ENCODE peak calls at places on chromosomes 1 and 21, in eight cellular contexts. One of them, this sample, is unnamed.

GRCh38 chr1:244552336-244552735 is 91.3 kb downstream of the CATSPERE start:
- DNase-seq in fibroblast of the aortic adventitia: peak; percentile 2
- DNase-seq in astrocyte: no peak
- DNase-seq in colonic mucosa: no peak
- DNase-seq in GM23338: no peak
- DNase-seq in uterus: no peak
- DNase-seq in lower leg skin: no peak
- DNase-seq in kidney epithelial cell: no peak
- DNase-seq in this sample: peak; percentile 3

GRCh38 chr1:30785714-30786113 is 28.1 kb upstream of the LAPTM5 start:
- DNase-seq in lower leg skin: no peak
- DNase-seq in uterus: no peak
- DNase-seq in astrocyte: no peak
- DNase-seq in fibroblast of the aortic adventitia: no peak
- DNase-seq in colonic mucosa: no peak
- DNase-seq in kidney epithelial cell: no peak
- DNase-seq in GM23338: no peak
- DNase-seq in this sample: no peak

GRCh38 chr1:32769524-32770220 is 47.5 kb downstream of the YARS1 start:
- DNase-seq in lower leg skin: no peak
- DNase-seq in uterus: no peak
- DNase-seq in colonic mucosa: no peak
- DNase-seq in astrocyte: peak; percentile 37
- DNase-seq in kidney epithelial cell: no peak
- DNase-seq in GM23338: no peak
- DNase-seq in fibroblast of the aortic adventitia: no peak
- DNase-seq in this sample: peak; percentile 43

GRCh38 chr1:145961109-145961424 is 3.2 kb upstream of the LIX1L start:
- DNase-seq in uterus: no peak
- DNase-seq in colonic mucosa: no peak
- DNase-seq in astrocyte: no peak
- DNase-seq in GM23338: peak; percentile 30
- DNase-seq in kidney epithelial cell: no peak
- DNase-seq in lower leg skin: peak; percentile 85
- DNase-seq in fibroblast of the aortic adventitia: no peak
- DNase-seq in this sample: no peak

GRCh38 chr1:219746141-219746540 is 133.2 kb upstream of the ZC3H11B start:
- DNase-seq in colonic mucosa: no peak
- DNase-seq in uterus: no peak
- DNase-seq in astrocyte: no peak
- DNase-seq in GM23338: no peak
- DNase-seq in lower leg skin: no peak
- DNase-seq in kidney epithelial cell: no peak
- DNase-seq in fibroblast of the aortic adventitia: no peak
- DNase-seq in this sample: no peak

GRCh38 chr1:89660086-89660946 is 27.4 kb downstream of the LRRC8C start:
- DNase-seq in fibroblast of the aortic adventitia: peak; percentile 51
- DNase-seq in GM23338: no peak
- DNase-seq in astrocyte: no peak
- DNase-seq in uterus: no peak
- DNase-seq in colonic mucosa: no peak
- DNase-seq in lower leg skin: no peak
- DNase-seq in kidney epithelial cell: no peak
- DNase-seq in this sample: no peak

GRCh38 chr21:37380349-37381323 is 14.1 kb downstream of the DYRK1A start:
- DNase-seq in kidney epithelial cell: no peak
- DNase-seq in colonic mucosa: peak; percentile 34
- DNase-seq in astrocyte: no peak
- DNase-seq in GM23338: peak; percentile 60
- DNase-seq in uterus: no peak
- DNase-seq in fibroblast of the aortic adventitia: no peak
- DNase-seq in lower leg skin: no peak
- DNase-seq in this sample: no peak

GRCh38 chr1:24866211-24867063 is 63.6 kb downstream of the RUNX3 start:
- DNase-seq in colonic mucosa: peak; percentile 22
- DNase-seq in kidney epithelial cell: no peak
- DNase-seq in GM23338: no peak
- DNase-seq in lower leg skin: peak; percentile 37
- DNase-seq in uterus: no peak
- DNase-seq in fibroblast of the aortic adventitia: peak; percentile 38
- DNase-seq in astrocyte: no peak
- DNase-seq in this sample: no peak

GRCh38 chr1:156772728-156773497 is 5.6 kb downstream of the PRCC start:
- DNase-seq in uterus: no peak
- DNase-seq in lower leg skin: no peak
- DNase-seq in GM23338: no peak
- DNase-seq in colonic mucosa: no peak
- DNase-seq in kidney epithelial cell: no peak
- DNase-seq in fibroblast of the aortic adventitia: peak; percentile 47
- DNase-seq in astrocyte: no peak
- DNase-seq in this sample: no peak

GRCh38 chr1:160795951-160796383 is at the start of gene LY9:
- DNase-seq in uterus: no peak
- DNase-seq in GM23338: no peak
- DNase-seq in fibroblast of the aortic adventitia: no peak
- DNase-seq in lower leg skin: no peak
- DNase-seq in colonic mucosa: peak; percentile 36
- DNase-seq in kidney epithelial cell: no peak
- DNase-seq in astrocyte: no peak
- DNase-seq in this sample: no peak

GRCh38 chr1:160799641-160800040 is 3.7 kb downstream of the LY9 start:
- DNase-seq in fibroblast of the aortic adventitia: no peak
- DNase-seq in GM23338: no peak
- DNase-seq in lower leg skin: no peak
- DNase-seq in uterus: no peak
- DNase-seq in astrocyte: no peak
- DNase-seq in kidney epithelial cell: no peak
- DNase-seq in colonic mucosa: no peak
- DNase-seq in this sample: no peak

GRCh38 chr1:160798439-160798838 is 2.5 kb downstream of the LY9 start:
- DNase-seq in GM23338: no peak
- DNase-seq in lower leg skin: no peak
- DNase-seq in fibroblast of the aortic adventitia: no peak
- DNase-seq in uterus: no peak
- DNase-seq in astrocyte: no peak
- DNase-seq in colonic mucosa: no peak
- DNase-seq in kidney epithelial cell: no peak
- DNase-seq in this sample: no peak

GRCh38 chr1:160797861-160798273 is 1.9 kb downstream of the LY9 start:
- DNase-seq in uterus: no peak
- DNase-seq in fibroblast of the aortic adventitia: no peak
- DNase-seq in lower leg skin: no peak
- DNase-seq in kidney epithelial cell: no peak
- DNase-seq in colonic mucosa: no peak
- DNase-seq in astrocyte: no peak
- DNase-seq in GM23338: no peak
- DNase-seq in this sample: no peak

DNA sequence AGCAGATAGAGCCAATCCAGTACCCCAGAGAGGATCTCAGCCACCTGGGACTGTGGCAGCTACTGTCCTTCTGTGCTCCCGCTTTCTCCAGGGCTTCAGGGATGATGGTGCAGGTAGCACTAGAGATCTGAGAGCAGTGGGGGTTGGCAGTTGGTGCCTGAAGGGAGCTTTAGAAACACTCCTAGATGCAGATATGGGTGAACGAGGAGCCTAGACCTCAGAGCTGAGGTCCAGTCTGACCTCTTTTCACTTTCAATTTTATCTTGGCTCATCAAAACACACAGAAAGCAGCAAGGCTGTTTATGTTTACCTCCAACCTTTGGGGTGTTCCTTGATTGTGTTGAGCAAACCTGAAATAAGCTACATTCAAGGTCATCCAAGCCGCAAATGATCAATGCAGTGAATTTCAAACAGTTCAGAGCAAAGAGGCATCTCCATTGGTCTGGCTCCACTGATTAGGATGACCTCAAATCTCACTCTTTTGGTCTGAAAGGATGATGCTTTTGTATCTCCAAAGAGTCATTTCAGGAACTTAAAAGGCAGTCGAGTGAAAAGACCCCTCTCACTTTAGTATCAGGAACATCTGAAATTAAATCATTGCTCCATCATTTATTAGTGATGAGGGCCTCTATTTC is 1.3 kb downstream of the LY9 start:
- DNase-seq in colonic mucosa: no peak
- DNase-seq in kidney epithelial cell: no peak
- DNase-seq in GM23338: no peak
- DNase-seq in lower leg skin: no peak
- DNase-seq in astrocyte: no peak
- DNase-seq in fibroblast of the aortic adventitia: no peak
- DNase-seq in uterus: no peak
- DNase-seq in this sample: no peak
- TF ChIP-seq CTCF in colonic mucosa: no peak
- TF ChIP-seq CTCF in kidney epithelial cell: no peak
- TF ChIP-seq CTCF in GM23338: no peak
- TF ChIP-seq CTCF in lower leg skin: no peak
- TF ChIP-seq CTCF in astrocyte: no peak
- TF ChIP-seq CTCF in fibroblast of the aortic adventitia: no peak
- TF ChIP-seq CTCF in uterus: no peak
- TF ChIP-seq CTCF in this sample: no peak

GRCh38 chr1:158407092-158407491 is 7.8 kb upstream of the OR10T2 start:
- DNase-seq in astrocyte: no peak
- DNase-seq in uterus: no peak
- DNase-seq in lower leg skin: no peak
- DNase-seq in GM23338: no peak
- DNase-seq in fibroblast of the aortic adventitia: no peak
- DNase-seq in colonic mucosa: no peak
- DNase-seq in kidney epithelial cell: no peak
- DNase-seq in this sample: no peak
- TF ChIP-seq CTCF in astrocyte: no peak
- TF ChIP-seq CTCF in uterus: no peak
- TF ChIP-seq CTCF in lower leg skin: no peak
- TF ChIP-seq CTCF in GM23338: no peak
- TF ChIP-seq CTCF in fibroblast of the aortic adventitia: no peak
- TF ChIP-seq CTCF in colonic mucosa: no peak
- TF ChIP-seq CTCF in kidney epithelial cell: no peak
- TF ChIP-seq CTCF in this sample: no peak

GRCh38 chr1:158112994-158113758 is 67.5 kb upstream of the CD1D start:
- DNase-seq in colonic mucosa: peak; percentile 42
- DNase-seq in astrocyte: no peak
- DNase-seq in uterus: no peak
- DNase-seq in kidney epithelial cell: no peak
- DNase-seq in lower leg skin: no peak
- DNase-seq in GM23338: peak; percentile 76
- DNase-seq in fibroblast of the aortic adventitia: no peak
- DNase-seq in this sample: peak; percentile 35
- TF ChIP-seq CTCF in colonic mucosa: peak; percentile 42
- TF ChIP-seq CTCF in astrocyte: peak; percentile 11
- TF ChIP-seq CTCF in uterus: peak; percentile 57
- TF ChIP-seq CTCF in kidney epithelial cell: no peak
- TF ChIP-seq CTCF in lower leg skin: no peak
- TF ChIP-seq CTCF in GM23338: peak; percentile 62
- TF ChIP-seq CTCF in fibroblast of the aortic adventitia: peak; percentile 13
- TF ChIP-seq CTCF in this sample: no peak

GRCh38 chr1:94707321-94708298 is 112.5 kb upstream of the SLC44A3 start:
- DNase-seq in kidney epithelial cell: no peak
- DNase-seq in lower leg skin: peak; percentile 83
- DNase-seq in GM23338: no peak
- DNase-seq in colonic mucosa: no peak
- DNase-seq in fibroblast of the aortic adventitia: peak; percentile 89
- DNase-seq in astrocyte: no peak
- DNase-seq in uterus: peak; percentile 48
- DNase-seq in this sample: no peak

GRCh38 chr1:94705755-94706154 is 114.4 kb upstream of the SLC44A3 start:
- DNase-seq in uterus: no peak
- DNase-seq in astrocyte: peak; percentile 26
- DNase-seq in GM23338: no peak
- DNase-seq in colonic mucosa: no peak
- DNase-seq in kidney epithelial cell: no peak
- DNase-seq in fibroblast of the aortic adventitia: no peak
- DNase-seq in lower leg skin: no peak
- DNase-seq in this sample: no peak

GRCh38 chr1:94708299-94708685 is 111.9 kb upstream of the SLC44A3 start:
- DNase-seq in fibroblast of the aortic adventitia: no peak
- DNase-seq in GM23338: no peak
- DNase-seq in astrocyte: no peak
- DNase-seq in uterus: no peak
- DNase-seq in kidney epithelial cell: no peak
- DNase-seq in lower leg skin: no peak
- DNase-seq in colonic mucosa: no peak
- DNase-seq in this sample: no peak

GRCh38 chr1:94709891-94710581 is 110.1 kb upstream of the SLC44A3 start:
- DNase-seq in lower leg skin: peak; percentile 95
- DNase-seq in uterus: no peak
- DNase-seq in fibroblast of the aortic adventitia: no peak
- DNase-seq in astrocyte: peak; percentile 38
- DNase-seq in kidney epithelial cell: no peak
- DNase-seq in colonic mucosa: no peak
- DNase-seq in GM23338: no peak
- DNase-seq in this sample: no peak

DNA sequence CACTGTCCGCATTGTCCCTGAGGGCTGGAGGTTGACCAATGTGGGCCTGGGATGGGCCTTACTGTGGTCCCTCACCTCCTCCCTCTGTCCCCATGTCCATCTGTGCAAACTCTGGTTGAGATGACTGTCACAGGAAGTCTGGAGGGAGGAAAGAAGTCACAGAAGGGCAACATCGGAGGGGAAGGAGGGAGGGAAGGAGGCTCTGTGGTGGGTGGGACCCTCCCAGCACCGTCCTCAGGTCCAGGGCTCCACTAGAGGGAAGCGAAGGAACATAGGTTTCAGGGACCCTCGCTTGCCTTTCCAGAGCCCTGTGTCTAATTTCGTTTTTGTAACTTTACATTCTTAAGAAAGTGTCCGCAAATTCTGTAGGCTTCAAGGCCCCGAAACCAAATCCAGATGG is 111.3 kb upstream of the SLC44A3 start:
- DNase-seq in uterus: no peak
- DNase-seq in fibroblast of the aortic adventitia: no peak
- DNase-seq in astrocyte: no peak
- DNase-seq in colonic mucosa: no peak
- DNase-seq in lower leg skin: no peak
- DNase-seq in GM23338: no peak
- DNase-seq in kidney epithelial cell: no peak
- DNase-seq in this sample: no peak
- TF ChIP-seq CTCF in uterus: no peak
- TF ChIP-seq CTCF in fibroblast of the aortic adventitia: no peak
- TF ChIP-seq CTCF in astrocyte: no peak
- TF ChIP-seq CTCF in colonic mucosa: no peak
- TF ChIP-seq CTCF in lower leg skin: no peak
- TF ChIP-seq CTCF in GM23338: peak; percentile 50
- TF ChIP-seq CTCF in kidney epithelial cell: no peak
- TF ChIP-seq CTCF in this sample: no peak